ENCODE peak calls at places on chromosomes 2 and 18, in four cellular contexts. A, M, Y and P are unnamed samples.

GRCh38 chr2:205571300-205571858 is 110.9 kb upstream of the NRP2 start:
- DNase-seq in A (no peak), M (no peak), Y (no peak), P (no peak)

GRCh38 chr2:176154853-176155252 is 2.3 kb upstream of the HOXD3 start:
- DNase-seq in A (no peak), M (no peak), Y (no peak), P (no peak)

GRCh38 chr18:49135871-49136270 is 185.1 kb upstream of the SMAD7 start:
- DNase-seq in A (no peak), M (no peak), Y (no peak), P (no peak)

GRCh38 chr2:232966122-232966521 is 46.9 kb downstream of the NGEF start:
- DNase-seq in A (no peak), M (no peak), Y (no peak), P (no peak)

GRCh38 chr2:5915926-5916325 is 223.7 kb downstream of the SOX11 start:
- DNase-seq in A (no peak), M (no peak), Y (no peak), P (no peak)

GRCh38 chr2:216807861-216808272 is 52.0 kb downstream of the TNP1 start:
- DNase-seq in A (peak; percentile 72), M (no peak), Y (no peak), P (no peak)

GRCh38 chr18:9643549-9643948 is 29.2 kb upstream of the PPP4R1 start:
- DNase-seq in A (no peak), M (no peak), Y (no peak), P (no peak)

GRCh38 chr2:216870508-216871332 is 10.9 kb upstream of the TNP1 start:
- DNase-seq in A (no peak), M (no peak), Y (no peak), P (no peak)

GRCh38 chr2:181857471-181857870 is 34.1 kb upstream of the ITPRID2 start:
- DNase-seq in A (no peak), M (no peak), Y (no peak), P (no peak)

GRCh38 chr2:163077241-163077640 is 238.7 kb upstream of the KCNH7 start:
- DNase-seq in A (no peak), M (no peak), Y (no peak), P (no peak)

GRCh38 chr2:133812826-133813617 is 244.8 kb upstream of the NCKAP5 start:
- DNase-seq in A (no peak), M (no peak), Y (no peak), P (no peak)

GRCh38 chr2:134119117-134119671 is 134.7 kb upstream of the MGAT5 start:
- DNase-seq in A (no peak), M (no peak), Y (no peak), P (no peak)

GRCh38 chr2:29747786-29748470 is 173.5 kb downstream of the ALK start:
- DNase-seq in A (no peak), M (no peak), Y (no peak), P (no peak)

GRCh38 chr2:97995026-97995733 is 568 bp downstream of the TMEM131 start:
- DNase-seq in A (peak; percentile 72), M (peak; percentile 82), Y (peak; percentile 27), P (peak; percentile 77)

GRCh38 chr2:219916761-219917160 is 289.3 kb downstream of the SLC4A3 start:
- DNase-seq in A (no peak), M (no peak), Y (no peak), P (no peak)

GRCh38 chr2:219726916-219727315 is 99.5 kb downstream of the SLC4A3 start:
- DNase-seq in A (no peak), M (no peak), Y (no peak), P (no peak)

GRCh38 chr18:79677221-79677620 is 2.4 kb upstream of the CTDP1 start:
- DNase-seq in A (no peak), M (no peak), Y (no peak), P (no peak)

GRCh38 chr2:202432776-202433175 is 56.6 kb downstream of the BMPR2 start:
- DNase-seq in A (no peak), M (no peak), Y (no peak), P (no peak)

GRCh38 chr2:208265371-208265806 is 666 bp upstream of the PIKFYVE start:
- DNase-seq in A (no peak), M (peak; percentile 68), Y (no peak), P (peak; percentile 64)

GRCh38 chr2:174153757-174154680 is 94.3 kb downstream of the OLA1 start:
- DNase-seq in A (no peak), M (no peak), Y (no peak), P (no peak)

GRCh38 chr2:121521359-121521758 is 9.3 kb upstream of the RNU4ATAC start:
- DNase-seq in A (no peak), M (no peak), Y (no peak), P (no peak)

GRCh38 chr2:8939486-8940114 is 63.9 kb downstream of the MBOAT2 start:
- DNase-seq in A (no peak), M (no peak), Y (no peak), P (no peak)

GRCh38 chr2:180971811-180972210 is 8.6 kb upstream of the UBE2E3 start:
- DNase-seq in A (no peak), M (no peak), Y (no peak), P (no peak)

GRCh38 chr2:46352621-46353020 is 55.4 kb downstream of the EPAS1 start:
- DNase-seq in A (peak; percentile 46), M (no peak), Y (no peak), P (no peak)

GRCh38 chr2:17646096-17646554 is 105.6 kb downstream of the VSNL1 start:
- DNase-seq in A (no peak), M (peak; percentile 66), Y (peak; percentile 60), P (peak; percentile 75)

GRCh38 chr2:27154990-27155615 is 6.3 kb downstream of the TCF23 start:
- DNase-seq in A (no peak), M (no peak), Y (no peak), P (no peak)

GRCh38 chr18:58998421-58999203 is 133.9 kb downstream of the ZNF532 start:
- DNase-seq in A (no peak), M (no peak), Y (peak; percentile 79), P (peak; percentile 32)

GRCh38 chr2:33166287-33166881 is 219.6 kb downstream of the LTBP1 start:
- DNase-seq in A (no peak), M (no peak), Y (no peak), P (no peak)

GRCh38 chr2:60806988-60807681 is 51.1 kb downstream of the PAPOLG start:
- DNase-seq in A (no peak), M (peak; percentile 69), Y (no peak), P (peak; percentile 72)

GRCh38 chr18:58535340-58536186 is 93.3 kb downstream of the ALPK2 start:
- DNase-seq in A (no peak), M (peak; percentile 68), Y (no peak), P (peak; percentile 65)

GRCh38 chr2:95345415-95346235 is 48.5 kb downstream of the KCNIP3 start:
- DNase-seq in A (peak; percentile 85), M (peak; percentile 91), Y (peak; percentile 82), P (peak; percentile 92)

GRCh38 chr2:104825124-104825865 is 28.6 kb upstream of the POU3F3 start:
- DNase-seq in A (no peak), M (no peak), Y (no peak), P (no peak)

DNA sequence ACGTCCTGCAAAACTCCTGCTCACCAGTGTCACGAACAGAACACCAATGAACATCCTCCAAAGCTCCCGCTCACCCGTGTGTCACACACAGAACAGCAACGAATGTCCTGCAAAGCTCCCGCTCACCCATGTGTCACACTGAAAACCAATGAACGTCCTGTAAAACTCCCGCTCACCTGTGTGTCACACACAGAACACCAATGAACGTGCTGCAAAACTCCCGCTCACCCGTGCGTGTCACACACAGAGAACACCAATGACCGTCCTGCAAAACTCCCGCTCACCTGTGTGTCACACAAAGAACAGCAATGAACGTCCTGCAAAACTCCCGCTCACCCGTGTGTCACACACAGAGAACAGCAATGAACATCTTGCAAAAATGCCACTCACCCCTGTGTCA is 20.5 kb upstream of the FAM110C start:
- DNase-seq in A (no peak), M (no peak), Y (no peak), P (no peak)
- TF ChIP-seq CTCF in A (no peak), M (no peak), Y (no peak), P (no peak)

GRCh38 chr2:168742258-168742932 is 60.0 kb upstream of the NOSTRIN start:
- DNase-seq in A (no peak), M (no peak), Y (no peak), P (no peak)
- TF ChIP-seq CTCF in A (no peak), M (no peak), Y (no peak), P (no peak)

GRCh38 chr2:47437287-47437686 is 34.3 kb downstream of the MSH2 start:
- DNase-seq in A (no peak), M (no peak), Y (no peak), P (peak; percentile 24)
- TF ChIP-seq CTCF in A (peak; percentile 56), M (no peak), Y (peak; percentile 51), P (no peak)

GRCh38 chr18:7152485-7152884 is 34.9 kb upstream of the LAMA1 start:
- DNase-seq in A (no peak), M (no peak), Y (no peak), P (no peak)

GRCh38 chr18:7146067-7146466 is 28.5 kb upstream of the LAMA1 start:
- DNase-seq in A (no peak), M (no peak), Y (no peak), P (no peak)

DNA sequence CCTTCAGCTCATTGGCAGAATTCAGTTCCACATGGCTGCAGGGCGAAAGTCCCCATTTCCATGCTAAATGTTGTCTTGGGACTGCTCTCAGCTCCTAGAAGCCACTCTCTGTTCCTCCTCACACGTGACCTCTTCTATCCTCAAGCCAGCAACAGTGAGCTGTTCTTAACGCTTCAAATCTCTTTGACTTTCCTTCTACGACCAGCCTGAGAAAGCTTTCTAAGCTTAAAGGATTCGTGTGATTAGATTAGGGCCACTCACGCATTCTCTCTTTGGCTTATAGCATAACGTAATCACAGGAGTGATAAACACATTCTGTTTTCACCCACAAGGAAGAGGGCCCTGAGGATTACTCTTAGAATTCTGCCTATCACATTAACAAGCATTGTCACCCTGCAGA is 29.8 kb upstream of the LAMA1 start:
- DNase-seq in A (no peak), M (no peak), Y (no peak), P (no peak)
- TF ChIP-seq CTCF in A (no peak), M (no peak), Y (no peak), P (no peak)